ENCODE peak calls at places on chromosome 2, in five cellular contexts. R is left lung, T is Right ventricle myocardium superior, M is right cardiac atrium, E is NCI-H2081. W is an unnamed sample.

GRCh38 chr2:234245945-234246344 is 195.4 kb downstream of the SPP2 start:
- DNase-seq in M (no peak), R (no peak), E (no peak), T (no peak), W (peak; percentile 90)

GRCh38 chr2:36371070-36371962 is 15.7 kb downstream of the CRIM1 start:
- DNase-seq in E (no peak), M (no peak), T (no peak), R (no peak), W (peak; percentile 80)

GRCh38 chr2:180625006-180625844 is 355.2 kb upstream of the UBE2E3 start:
- DNase-seq in E (no peak), M (no peak), R (no peak), T (no peak), W (peak; percentile 61)

GRCh38 chr2:85264471-85264870 is 63.3 kb downstream of the TGOLN2 start:
- DNase-seq in R (no peak), M (no peak), E (no peak), T (no peak), W (no peak)

GRCh38 chr2:208179028-208179609 is 10.7 kb downstream of the C2orf80 start:
- DNase-seq in R (no peak), E (no peak), T (no peak), M (no peak), W (no peak)

GRCh38 chr2:2026851-2027250 is 282.5 kb upstream of the PXDN start:
- DNase-seq in R (no peak), M (peak; percentile 44), T (no peak), E (no peak), W (no peak)

GRCh38 chr2:70923378-70924015 is 12.2 kb upstream of the ATP6V1B1 start:
- DNase-seq in M (no peak), T (no peak), R (no peak), E (no peak), W (peak; percentile 35)

GRCh38 chr2:33242845-33243244 is 233.6 kb upstream of the RASGRP3 start:
- DNase-seq in E (no peak), T (no peak), M (no peak), R (no peak), W (peak; percentile 63)

GRCh38 chr2:233093721-233094120 is 33.6 kb downstream of the INPP5D start:
- DNase-seq in T (no peak), R (no peak), M (no peak), E (no peak), W (no peak)

GRCh38 chr2:71933467-71934319 is 214.0 kb downstream of the CYP26B1 start:
- DNase-seq in E (no peak), M (no peak), T (no peak), R (no peak), W (peak; percentile 39)

GRCh38 chr2:45388541-45389100 is 222.4 kb downstream of the SRBD1 start:
- DNase-seq in E (no peak), T (no peak), R (no peak), M (no peak), W (peak; percentile 90)

GRCh38 chr2:72710418-72711152 is 115.2 kb downstream of the EXOC6B start:
- DNase-seq in R (no peak), E (no peak), T (no peak), M (no peak), W (no peak)

GRCh38 chr2:20057268-20057667 is 5.8 kb upstream of the LAPTM4A start:
- DNase-seq in M (no peak), T (no peak), E (no peak), R (no peak), W (no peak)

GRCh38 chr2:215791481-215791937 is 221.8 kb downstream of the MREG start:
- DNase-seq in E (no peak), M (no peak), R (no peak), T (no peak), W (no peak)

GRCh38 chr2:18795881-18796280 is 206.5 kb upstream of the NT5C1B start:
- DNase-seq in R (no peak), E (no peak), T (no peak), M (no peak), W (no peak)

GRCh38 chr2:219401621-219402020 is 13.9 kb upstream of the DNPEP start:
- DNase-seq in R (no peak), E (no peak), M (no peak), T (no peak), W (no peak)

GRCh38 chr2:23423062-23423872 is 38.3 kb downstream of the KLHL29 start:
- DNase-seq in M (no peak), R (peak; percentile 65), E (no peak), T (no peak), W (no peak)

GRCh38 chr2:200795044-200795443 is 16.7 kb upstream of the BZW1 start:
- DNase-seq in M (peak; percentile 47), T (peak; percentile 54), E (no peak), R (no peak), W (no peak)

GRCh38 chr2:51638811-51639210 is 606.9 kb upstream of the NRXN1 start:
- DNase-seq in M (no peak), E (peak; percentile 41), R (no peak), T (no peak), W (no peak)

GRCh38 chr2:179106342-179107178 is 56.6 kb upstream of the CCDC141 start:
- DNase-seq in R (no peak), E (peak; percentile 96), M (peak; percentile 33), T (no peak), W (peak; percentile 99)

GRCh38 chr2:160794926-160795325 is 301.3 kb upstream of the RBMS1 start:
- DNase-seq in T (no peak), R (no peak), M (no peak), E (no peak), W (no peak)

GRCh38 chr2:217707116-217707742 is 295.6 kb downstream of the TNS1 start:
- DNase-seq in R (no peak), M (no peak), T (no peak), E (no peak), W (peak; percentile 90)

W was measured in PC-3.